ENCODE peak calls at places on chromosomes 1 and 21, in six cellular contexts. R is heart left ventricle, V is cardiac muscle cell, U is bronchial epithelial cell, L is thoracic aorta, I is cardiac fibroblast. Z is an unnamed sample.

GRCh38 chr1:236502579-236502971 is 21.2 kb upstream of the LGALS8 start:
- DNase-seq in R (no peak), V (no peak), U (peak), L (no peak), I (peak), Z (no peak)

GRCh38 chr1:15341634-15342375 is 67.9 kb upstream of the EFHD2 start:
- DNase-seq in R (no peak), V (no peak), U (peak), L (no peak), I (peak), Z (no peak)

GRCh38 chr1:22379566-22379965 is 72.1 kb upstream of the ZBTB40 start:
- DNase-seq in R (no peak), V (no peak), U (no peak), L (no peak), I (no peak), Z (no peak)

GRCh38 chr1:182629674-182630073 is 25.5 kb upstream of the RGS16 start:
- DNase-seq in R (no peak), V (no peak), U (no peak), L (no peak), I (no peak), Z (no peak)

GRCh38 chr1:47436979-47437517 is 796 bp upstream of the FOXD2 start:
- DNase-seq in R (no peak), V (peak), U (peak), L (no peak), I (no peak), Z (no peak)

GRCh38 chr1:2104621-2105427 is 54.6 kb downstream of the PRKCZ start:
- DNase-seq in R (no peak), V (peak), U (no peak), L (no peak), I (no peak), Z (no peak)

GRCh38 chr1:151790940-151791651 is 796 bp upstream of the TDRKH start:
- DNase-seq in R (no peak), V (peak), U (no peak), L (no peak), I (no peak), Z (no peak)

GRCh38 chr1:118147542-118147941 is 37.5 kb downstream of the SPAG17 start:
- DNase-seq in R (no peak), V (no peak), U (peak), L (no peak), I (peak), Z (no peak)

GRCh38 chr1:191572479-191572878 is 585.8 kb upstream of the RGS18 start:
- DNase-seq in R (no peak), V (no peak), U (no peak), L (no peak), I (no peak), Z (no peak)

GRCh38 chr1:4056989-4057388 is 156.9 kb upstream of the C1orf174 start:
- DNase-seq in R (no peak), V (no peak), U (no peak), L (no peak), I (no peak), Z (no peak)

GRCh38 chr1:172286629-172287076 is 133.8 kb upstream of the C1orf105 start:
- DNase-seq in R (no peak), V (no peak), U (peak), L (no peak), I (peak), Z (peak)

GRCh38 chr1:22685675-22686074 is 25.0 kb upstream of the EPHB2 start:
- DNase-seq in R (no peak), V (peak), U (no peak), L (no peak), I (peak), Z (no peak)

GRCh38 chr1:94947453-94947852 is 20.5 kb upstream of the CNN3 start:
- DNase-seq in R (peak), V (peak), U (no peak), L (no peak), I (peak), Z (peak)

GRCh38 chr1:77978969-77979838 is at the start of gene FUBP1:
- DNase-seq in R (peak), V (peak), U (peak), L (peak), I (peak), Z (peak)

GRCh38 chr21:29449306-29449940 is 150.7 kb downstream of the BACH1 start:
- DNase-seq in R (no peak), V (no peak), U (no peak), L (no peak), I (peak), Z (no peak)

GRCh38 chr21:17725339-17725738 is 93.8 kb downstream of the C21orf91 start:
- DNase-seq in R (no peak), V (no peak), U (peak), L (no peak), I (no peak), Z (no peak)

GRCh38 chr1:165647517-165647916 is 16.5 kb downstream of the MGST3 start:
- DNase-seq in R (no peak), V (no peak), U (no peak), L (no peak), I (no peak), Z (no peak)

GRCh38 chr1:44655609-44656008 is 18.7 kb downstream of the TMEM53 start:
- DNase-seq in R (no peak), V (peak), U (no peak), L (no peak), I (peak), Z (no peak)

GRCh38 chr1:22517936-22518335 is 45.4 kb upstream of the EPHA8 start:
- DNase-seq in R (no peak), V (no peak), U (peak), L (no peak), I (no peak), Z (peak)

GRCh38 chr1:41496080-41497055 is 11.9 kb upstream of the EDN2 start:
- DNase-seq in R (peak), V (peak), U (peak), L (peak), I (peak), Z (peak)

GRCh38 chr1:78274814-78275213 is 216.0 kb upstream of the PTGFR start:
- DNase-seq in R (no peak), V (no peak), U (peak), L (no peak), I (peak), Z (peak)

GRCh38 chr1:33641099-33641830 is 168.8 kb downstream of the ZSCAN20 start:
- DNase-seq in R (no peak), V (peak), U (peak), L (no peak), I (peak), Z (peak)

GRCh38 chr1:183517401-183517800 is 45.1 kb downstream of the SMG7 start:
- DNase-seq in R (no peak), V (no peak), U (peak), L (no peak), I (no peak), Z (no peak)

GRCh38 chr21:24025101-24025500 is 1582.2 kb downstream of the MRPL39 start:
- DNase-seq in R (no peak), V (no peak), U (no peak), L (no peak), I (no peak), Z (no peak)

GRCh38 chr1:43057567-43057966 is 98.9 kb upstream of the SLC2A1 start:
- DNase-seq in R (no peak), V (no peak), U (no peak), L (no peak), I (no peak), Z (no peak)

GRCh38 chr21:41783476-41784150 is 16.8 kb upstream of the RIPK4 start:
- DNase-seq in R (no peak), V (no peak), U (peak), L (no peak), I (no peak), Z (peak)

GRCh38 chr21:41784456-41785102 is 17.7 kb upstream of the RIPK4 start:
- DNase-seq in R (no peak), V (no peak), U (no peak), L (no peak), I (no peak), Z (no peak)

GRCh38 chr21:41781047-41781405 is 14.2 kb upstream of the RIPK4 start:
- DNase-seq in R (no peak), V (no peak), U (no peak), L (no peak), I (no peak), Z (no peak)

DNA sequence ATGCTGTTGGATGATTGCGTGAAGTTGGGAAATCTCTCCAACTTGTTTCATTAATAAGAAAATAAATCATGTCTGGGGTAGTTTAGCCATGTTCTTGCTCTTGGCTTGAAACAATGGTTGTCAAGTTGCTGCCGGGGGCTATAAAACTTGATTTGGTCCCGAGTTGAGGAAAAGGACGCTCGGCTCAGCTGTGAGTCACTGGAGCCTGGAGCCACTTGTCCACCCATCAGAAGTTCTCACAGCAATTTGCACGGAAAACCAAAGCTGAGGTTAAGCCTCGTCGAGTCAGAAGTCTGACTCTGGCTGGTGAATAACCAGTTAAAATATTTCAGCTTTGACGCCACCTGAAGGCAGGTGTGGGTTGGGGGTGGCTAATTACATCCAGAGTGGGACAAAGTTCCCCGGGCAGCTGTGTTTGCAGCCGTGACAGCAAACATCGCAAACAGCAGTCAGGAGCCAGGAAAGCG is 19.7 kb upstream of the RIPK4 start:
- DNase-seq in R (no peak), V (no peak), U (peak), L (no peak), I (no peak), Z (no peak)
- TF ChIP-seq CTCF in R (no peak), V (no peak), U (no peak), L (no peak), I (no peak), Z (no peak)

DNA sequence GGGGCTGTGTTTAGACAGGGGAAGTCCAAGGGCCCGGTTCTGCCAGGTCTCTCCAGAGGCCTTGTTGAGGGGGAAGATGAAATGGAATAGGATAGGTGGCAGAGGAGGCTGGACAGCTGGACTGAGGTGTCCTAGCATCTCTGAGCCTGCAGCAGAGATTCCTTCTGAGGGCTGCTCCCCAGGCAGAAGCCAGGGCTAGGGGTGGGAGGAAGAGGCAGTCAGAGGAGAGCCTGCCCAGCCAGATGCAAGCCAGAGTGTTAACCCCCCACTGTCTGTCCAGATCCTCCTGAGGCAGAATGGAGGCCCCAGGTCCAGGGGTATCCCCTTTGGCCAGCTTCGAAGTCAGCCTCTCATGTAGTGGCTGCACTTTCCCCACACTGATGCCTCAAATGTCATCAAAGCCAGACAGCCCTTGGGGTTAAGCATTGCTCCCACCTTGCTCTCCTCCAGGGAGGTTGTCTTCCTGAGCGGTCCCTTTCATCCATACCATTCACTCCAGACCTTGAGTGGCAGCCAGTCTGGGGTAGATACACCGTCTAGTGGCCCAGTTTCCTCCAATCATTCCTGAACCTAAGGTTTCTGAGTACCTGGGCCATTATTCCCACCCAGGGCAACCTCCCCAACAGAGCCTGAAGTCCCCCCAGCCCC is 1.7 kb downstream of the CSF1 start:
- DNase-seq in R (no peak), V (no peak), U (no peak), L (no peak), I (peak), Z (no peak)
- H3K4me3 ChIP-seq in R (peak), V (no peak), U (no peak), L (peak), I (peak), Z (peak)

GRCh38 chr1:46188295-46189030 is 9.8 kb downstream of the POMGNT1 start:
- DNase-seq in R (no peak), V (no peak), U (peak), L (no peak), I (no peak), Z (no peak)
- TF ChIP-seq CTCF in R (no peak), V (no peak), U (peak), L (no peak), I (no peak), Z (peak)

GRCh38 chr1:87333692-87334347 is 5.1 kb downstream of the LMO4 start:
- DNase-seq in R (no peak), V (no peak), U (no peak), L (no peak), I (no peak), Z (no peak)
- H3K4me3 ChIP-seq in R (peak), V (peak), U (peak), L (peak), I (peak), Z (peak)

DNA sequence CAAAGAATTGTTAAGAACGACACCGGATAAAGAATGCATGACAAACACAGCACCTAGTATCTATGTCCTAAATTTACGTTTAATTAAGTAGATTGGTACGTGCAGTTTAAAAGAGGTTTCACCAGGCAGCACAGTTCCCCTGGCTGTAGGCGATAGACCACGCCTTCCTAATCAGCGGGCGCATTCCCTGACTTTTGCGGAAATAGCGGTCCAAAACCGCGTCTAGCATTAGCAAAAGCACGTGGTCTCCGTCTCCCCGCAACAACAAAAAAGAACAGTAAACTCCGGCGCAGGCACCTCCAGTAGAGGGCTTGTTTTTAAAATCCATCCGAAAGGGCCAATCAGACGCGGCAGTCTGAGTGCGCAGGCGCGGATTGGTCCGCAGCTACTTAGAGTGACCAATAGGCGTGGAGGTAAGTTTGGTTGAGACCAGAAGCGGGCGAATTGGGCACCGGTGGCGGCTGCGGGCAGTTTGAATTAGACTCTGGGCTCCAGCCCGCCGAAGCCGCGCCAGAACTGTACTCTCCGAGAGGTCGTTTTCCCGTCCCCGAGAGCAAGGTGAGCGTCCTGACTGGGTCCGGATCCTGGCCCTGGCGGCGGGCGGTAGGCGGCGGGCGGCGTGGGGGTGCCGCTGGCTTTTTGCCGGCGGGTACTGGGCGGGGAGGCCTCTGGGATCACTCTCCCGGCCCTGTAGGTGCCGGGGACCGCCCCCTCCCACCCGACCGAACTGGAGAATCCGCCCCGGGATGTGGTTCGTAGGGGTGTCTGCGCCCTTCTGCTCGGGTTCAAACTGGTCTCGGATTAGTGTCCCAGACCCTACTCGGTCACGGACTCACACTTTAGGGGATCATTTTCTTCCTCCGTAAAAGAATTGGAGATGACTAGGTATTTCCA is at the start of gene CENPF:
- DNase-seq in R (peak), V (peak), U (peak), L (peak), I (peak), Z (peak)
- TF ChIP-seq CTCF in R (peak), V (peak), U (peak), L (peak), I (peak), Z (peak)

DNA sequence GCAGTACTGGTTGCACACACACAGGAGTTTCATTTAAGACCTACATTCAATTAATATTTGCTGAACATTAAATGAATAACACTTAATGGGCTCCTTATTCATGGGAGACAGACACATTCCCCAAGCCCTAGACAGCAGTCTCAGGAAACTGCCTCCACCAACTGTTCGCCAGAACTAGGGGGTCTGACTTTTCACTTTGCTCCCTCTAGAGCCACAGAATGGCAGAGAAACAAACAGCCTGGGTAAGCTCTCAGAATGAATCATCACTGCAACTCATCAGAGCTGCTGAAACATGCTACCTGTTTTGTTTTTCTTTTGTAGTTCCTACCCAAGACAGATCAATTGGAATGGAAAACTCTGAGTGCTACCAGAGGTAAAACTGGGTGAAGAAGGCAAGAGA is 31.7 kb downstream of the ELK4 start:
- DNase-seq in R (no peak), V (no peak), U (peak), L (no peak), I (peak), Z (peak)
- H3K4me3 ChIP-seq in R (no peak), V (no peak), U (no peak), L (peak), I (no peak), Z (peak)

GRCh38 chr1:116825735-116826438 is 71.7 kb downstream of the CD2 start:
- DNase-seq in R (no peak), V (peak), U (no peak), L (no peak), I (no peak), Z (no peak)
- TF ChIP-seq CTCF in R (no peak), V (no peak), U (no peak), L (no peak), I (no peak), Z (no peak)

GRCh38 chr1:230012093-230012393 is 55.0 kb upstream of the GALNT2 start:
- DNase-seq in R (no peak), V (no peak), U (no peak), L (no peak), I (no peak), Z (no peak)
- H3K4me3 ChIP-seq in R (no peak), V (no peak), U (no peak), L (no peak), I (no peak), Z (no peak)

GRCh38 chr1:163561570-163562295 is 240.0 kb downstream of the NUF2 start:
- DNase-seq in R (no peak), V (peak), U (peak), L (no peak), I (peak), Z (no peak)
- TF ChIP-seq CTCF in R (peak), V (peak), U (peak), L (no peak), I (peak), Z (peak)

GRCh38 chr1:244100276-244100675 is 49.2 kb downstream of the ZBTB18 start:
- DNase-seq in R (no peak), V (no peak), U (no peak), L (no peak), I (no peak), Z (no peak)
- H3K4me3 ChIP-seq in R (no peak), V (no peak), U (no peak), L (no peak), I (no peak), Z (no peak)

Z was measured in astrocyte of the cerebellum.